ENCODE peak calls at places on chromosomes 5 and 9, in ten cellular contexts. F is CD8-positive, alpha-beta memory T cell; D is GM20000; C is neural crest cell; I is H7; B is colonic mucosa; M is GM04503; G is psoas muscle; O is NCI-H1105 treated with DMSO at 0.1 percent for 48 hours; E is AG08396. Z is an unnamed sample.
A peak's percentile ranks its signal among the peaks of the same experiment; 100 is the strongest.

GRCh38 chr5:6273090-6273735 is 105.1 kb downstream of the MED10 start:
- DNase-seq in F (no peak), D (peak; percentile 11), C (no peak), I (no peak), B (no peak), M (no peak), G (no peak), O (no peak), E (no peak), Z (no peak)

GRCh38 chr5:93611900-93612898 is 29.2 kb downstream of the NR2F1 start:
- DNase-seq in F (no peak), D (no peak), C (no peak), I (peak; percentile 86), B (no peak), M (no peak), G (peak; percentile 46), O (peak; percentile 10), E (peak; percentile 56), Z (peak; percentile 51)

GRCh38 chr5:69083412-69083811 is 10.4 kb upstream of the SLC30A5 start:
- DNase-seq in F (no peak), D (no peak), C (no peak), I (peak; percentile 35), B (peak; percentile 73), M (no peak), G (no peak), O (peak; percentile 1), E (no peak), Z (peak; percentile 23)

GRCh38 chr5:74042559-74043357 is 416.8 kb downstream of the ARHGEF28 start:
- DNase-seq in F (no peak), D (no peak), C (no peak), I (no peak), B (no peak), M (peak; percentile 52), G (no peak), O (no peak), E (peak; percentile 36), Z (no peak)

GRCh38 chr9:77588319-77588937 is 59.7 kb downstream of the GNA14 start:
- DNase-seq in F (no peak), D (no peak), C (no peak), I (no peak), B (no peak), M (peak; percentile 72), G (no peak), O (no peak), E (peak; percentile 41), Z (peak; percentile 61)

GRCh38 chr5:157076558-157076957 is 17.6 kb upstream of the HAVCR1 start:
- DNase-seq in F (no peak), D (no peak), C (no peak), I (no peak), B (no peak), M (peak; percentile 6), G (no peak), O (no peak), E (peak; percentile 27), Z (no peak)

GRCh38 chr9:71515103-71515502 is 253.2 kb downstream of the CEMIP2 start:
- DNase-seq in F (no peak), D (no peak), C (no peak), I (no peak), B (no peak), M (no peak), G (no peak), O (no peak), E (no peak), Z (no peak)

GRCh38 chr9:112061152-112061740 is 113.9 kb downstream of the SUSD1 start:
- DNase-seq in F (no peak), D (peak; percentile 74), C (no peak), I (peak; percentile 16), B (peak; percentile 68), M (peak; percentile 94), G (peak; percentile 58), O (no peak), E (peak; percentile 78), Z (peak; percentile 95)

GRCh38 chr9:133826289-133827085 is 88.3 kb upstream of the SARDH start:
- DNase-seq in F (no peak), D (no peak), C (no peak), I (peak; percentile 76), B (no peak), M (no peak), G (no peak), O (no peak), E (no peak), Z (no peak)

GRCh38 chr9:127788337-127789011 is 2.6 kb downstream of the CDK9 start:
- DNase-seq in F (no peak), D (no peak), C (no peak), I (peak; percentile 44), B (no peak), M (no peak), G (no peak), O (no peak), E (no peak), Z (no peak)

GRCh38 chr5:55331321-55331720 is 23.5 kb downstream of the MTREX start:
- DNase-seq in F (no peak), D (no peak), C (no peak), I (no peak), B (no peak), M (no peak), G (no peak), O (no peak), E (no peak), Z (no peak)

GRCh38 chr9:135260221-135260620 is 172.8 kb downstream of the OLFM1 start:
- DNase-seq in F (no peak), D (no peak), C (no peak), I (no peak), B (no peak), M (no peak), G (no peak), O (no peak), E (no peak), Z (no peak)

GRCh38 chr9:135958485-135958884 is 2.7 kb downstream of the UBAC1 start:
- DNase-seq in F (no peak), D (no peak), C (no peak), I (no peak), B (no peak), M (no peak), G (peak; percentile 72), O (no peak), E (no peak), Z (peak; percentile 73)

GRCh38 chr5:9456435-9457042 is 89.3 kb downstream of the SEMA5A start:
- DNase-seq in F (no peak), D (no peak), C (no peak), I (peak; percentile 40), B (no peak), M (no peak), G (no peak), O (no peak), E (peak; percentile 47), Z (peak; percentile 4)

GRCh38 chr5:104904561-104904960 is 1342.0 kb upstream of the NUDT12 start:
- DNase-seq in F (no peak), D (no peak), C (no peak), I (no peak), B (no peak), M (no peak), G (no peak), O (no peak), E (no peak), Z (no peak)